ENCODE peak calls at places on chromosomes 4 and X, in ten cellular contexts. One of them, this sample, is unnamed.

GRCh38 chr4:114026447-114026846 is 47.0 kb upstream of the ARSJ start:
- DNase-seq in lower lobe of right lung: no peak
- DNase-seq in CD4-positive, CD25-positive, alpha-beta regulatory T cell: no peak
- DNase-seq in heart right ventricle: no peak
- DNase-seq in neural progenitor cell: no peak
- DNase-seq in endothelial cell of umbilical vein: no peak
- DNase-seq in gastrocnemius medialis: no peak
- DNase-seq in esophagus squamous epithelium: no peak
- DNase-seq in stomach: no peak
- DNase-seq in hepatocyte: no peak
- DNase-seq in this sample: no peak

GRCh38 chr4:83535520-83535944 is 376 bp upstream of the GPAT3 start:
- DNase-seq in stomach: peak; percentile 56
- DNase-seq in heart right ventricle: peak; percentile 38
- DNase-seq in CD4-positive, CD25-positive, alpha-beta regulatory T cell: peak; percentile 4
- DNase-seq in neural progenitor cell: peak; percentile 54
- DNase-seq in hepatocyte: peak; percentile 34
- DNase-seq in gastrocnemius medialis: peak; percentile 55
- DNase-seq in endothelial cell of umbilical vein: peak; percentile 53
- DNase-seq in lower lobe of right lung: peak; percentile 60
- DNase-seq in esophagus squamous epithelium: no peak
- DNase-seq in this sample: peak; percentile 82

GRCh38 chrX:38192007-38192625 is 28.6 kb downstream of the SRPX start:
- DNase-seq in hepatocyte: no peak
- DNase-seq in lower lobe of right lung: no peak
- DNase-seq in neural progenitor cell: peak; percentile 28
- DNase-seq in heart right ventricle: no peak
- DNase-seq in endothelial cell of umbilical vein: peak; percentile 29
- DNase-seq in stomach: peak; percentile 28
- DNase-seq in gastrocnemius medialis: no peak
- DNase-seq in esophagus squamous epithelium: no peak
- DNase-seq in CD4-positive, CD25-positive, alpha-beta regulatory T cell: no peak
- DNase-seq in this sample: no peak

GRCh38 chrX:119693032-119693995 is at the start of gene SEPTIN6:
- DNase-seq in lower lobe of right lung: peak; percentile 77
- DNase-seq in stomach: peak; percentile 72
- DNase-seq in endothelial cell of umbilical vein: peak; percentile 60
- DNase-seq in gastrocnemius medialis: no peak
- DNase-seq in heart right ventricle: peak; percentile 67
- DNase-seq in CD4-positive, CD25-positive, alpha-beta regulatory T cell: peak; percentile 80
- DNase-seq in esophagus squamous epithelium: peak; percentile 38
- DNase-seq in neural progenitor cell: peak; percentile 78
- DNase-seq in hepatocyte: peak; percentile 69
- DNase-seq in this sample: peak; percentile 71

GRCh38 chr4:56684320-56684719 is 3.2 kb upstream of the HOPX start:
- DNase-seq in stomach: no peak
- DNase-seq in CD4-positive, CD25-positive, alpha-beta regulatory T cell: no peak
- DNase-seq in endothelial cell of umbilical vein: peak; percentile 68
- DNase-seq in esophagus squamous epithelium: no peak
- DNase-seq in neural progenitor cell: no peak
- DNase-seq in hepatocyte: no peak
- DNase-seq in heart right ventricle: no peak
- DNase-seq in gastrocnemius medialis: no peak
- DNase-seq in lower lobe of right lung: no peak
- DNase-seq in this sample: no peak

GRCh38 chrX:19647731-19648588 is 132.7 kb upstream of the MAP3K15 start:
- DNase-seq in hepatocyte: no peak
- DNase-seq in gastrocnemius medialis: no peak
- DNase-seq in neural progenitor cell: no peak
- DNase-seq in CD4-positive, CD25-positive, alpha-beta regulatory T cell: no peak
- DNase-seq in esophagus squamous epithelium: no peak
- DNase-seq in endothelial cell of umbilical vein: no peak
- DNase-seq in lower lobe of right lung: no peak
- DNase-seq in heart right ventricle: no peak
- DNase-seq in stomach: no peak
- DNase-seq in this sample: no peak

GRCh38 chrX:110846071-110846470 is 50.5 kb upstream of the CHRDL1 start:
- DNase-seq in stomach: no peak
- DNase-seq in hepatocyte: no peak
- DNase-seq in esophagus squamous epithelium: no peak
- DNase-seq in gastrocnemius medialis: no peak
- DNase-seq in neural progenitor cell: no peak
- DNase-seq in lower lobe of right lung: no peak
- DNase-seq in heart right ventricle: no peak
- DNase-seq in endothelial cell of umbilical vein: no peak
- DNase-seq in CD4-positive, CD25-positive, alpha-beta regulatory T cell: no peak
- DNase-seq in this sample: no peak

GRCh38 chr4:164221631-164222030 is 532.3 kb upstream of the SMIM31 start:
- DNase-seq in heart right ventricle: no peak
- DNase-seq in gastrocnemius medialis: no peak
- DNase-seq in stomach: no peak
- DNase-seq in neural progenitor cell: no peak
- DNase-seq in CD4-positive, CD25-positive, alpha-beta regulatory T cell: no peak
- DNase-seq in hepatocyte: no peak
- DNase-seq in lower lobe of right lung: no peak
- DNase-seq in endothelial cell of umbilical vein: no peak
- DNase-seq in esophagus squamous epithelium: no peak
- DNase-seq in this sample: no peak

GRCh38 chr4:173214661-173215060 is 46.0 kb downstream of the GALNT7 start:
- DNase-seq in hepatocyte: no peak
- DNase-seq in endothelial cell of umbilical vein: no peak
- DNase-seq in lower lobe of right lung: no peak
- DNase-seq in stomach: peak; percentile 40
- DNase-seq in heart right ventricle: no peak
- DNase-seq in gastrocnemius medialis: no peak
- DNase-seq in esophagus squamous epithelium: no peak
- DNase-seq in neural progenitor cell: no peak
- DNase-seq in CD4-positive, CD25-positive, alpha-beta regulatory T cell: no peak
- DNase-seq in this sample: no peak

GRCh38 chr4:53651142-53651720 is 59.9 kb upstream of the LNX1 start:
- DNase-seq in lower lobe of right lung: peak; percentile 62
- DNase-seq in hepatocyte: peak; percentile 46
- DNase-seq in heart right ventricle: peak; percentile 56
- DNase-seq in esophagus squamous epithelium: no peak
- DNase-seq in stomach: peak; percentile 84
- DNase-seq in CD4-positive, CD25-positive, alpha-beta regulatory T cell: no peak
- DNase-seq in endothelial cell of umbilical vein: no peak
- DNase-seq in neural progenitor cell: no peak
- DNase-seq in gastrocnemius medialis: no peak
- DNase-seq in this sample: peak; percentile 82

GRCh38 chr4:579543-580175 is 3.6 kb upstream of the TMEM271 start:
- DNase-seq in lower lobe of right lung: no peak
- DNase-seq in stomach: no peak
- DNase-seq in heart right ventricle: no peak
- DNase-seq in esophagus squamous epithelium: no peak
- DNase-seq in endothelial cell of umbilical vein: no peak
- DNase-seq in gastrocnemius medialis: no peak
- DNase-seq in neural progenitor cell: no peak
- DNase-seq in CD4-positive, CD25-positive, alpha-beta regulatory T cell: no peak
- DNase-seq in hepatocyte: no peak
- DNase-seq in this sample: no peak

GRCh38 chr4:66331761-66332160 is 661.5 kb upstream of the EPHA5 start:
- DNase-seq in endothelial cell of umbilical vein: no peak
- DNase-seq in esophagus squamous epithelium: no peak
- DNase-seq in stomach: no peak
- DNase-seq in hepatocyte: no peak
- DNase-seq in neural progenitor cell: no peak
- DNase-seq in heart right ventricle: no peak
- DNase-seq in lower lobe of right lung: no peak
- DNase-seq in CD4-positive, CD25-positive, alpha-beta regulatory T cell: no peak
- DNase-seq in gastrocnemius medialis: no peak
- DNase-seq in this sample: no peak

GRCh38 chr4:7877131-7877530 is 62.5 kb downstream of the AFAP1 start:
- DNase-seq in neural progenitor cell: no peak
- DNase-seq in hepatocyte: no peak
- DNase-seq in lower lobe of right lung: no peak
- DNase-seq in esophagus squamous epithelium: no peak
- DNase-seq in heart right ventricle: no peak
- DNase-seq in stomach: no peak
- DNase-seq in endothelial cell of umbilical vein: no peak
- DNase-seq in gastrocnemius medialis: no peak
- DNase-seq in CD4-positive, CD25-positive, alpha-beta regulatory T cell: no peak
- DNase-seq in this sample: no peak

GRCh38 chr4:7874838-7875237 is 64.8 kb downstream of the AFAP1 start:
- DNase-seq in lower lobe of right lung: no peak
- DNase-seq in gastrocnemius medialis: no peak
- DNase-seq in endothelial cell of umbilical vein: no peak
- DNase-seq in esophagus squamous epithelium: no peak
- DNase-seq in stomach: no peak
- DNase-seq in neural progenitor cell: no peak
- DNase-seq in CD4-positive, CD25-positive, alpha-beta regulatory T cell: no peak
- DNase-seq in hepatocyte: no peak
- DNase-seq in heart right ventricle: no peak
- DNase-seq in this sample: no peak

GRCh38 chr4:7873881-7874280 is 65.8 kb downstream of the AFAP1 start:
- DNase-seq in endothelial cell of umbilical vein: no peak
- DNase-seq in esophagus squamous epithelium: no peak
- DNase-seq in CD4-positive, CD25-positive, alpha-beta regulatory T cell: no peak
- DNase-seq in heart right ventricle: no peak
- DNase-seq in neural progenitor cell: no peak
- DNase-seq in lower lobe of right lung: no peak
- DNase-seq in hepatocyte: no peak
- DNase-seq in gastrocnemius medialis: no peak
- DNase-seq in stomach: no peak
- DNase-seq in this sample: no peak

GRCh38 chr4:7878323-7878722 is 61.3 kb downstream of the AFAP1 start:
- DNase-seq in stomach: no peak
- DNase-seq in CD4-positive, CD25-positive, alpha-beta regulatory T cell: no peak
- DNase-seq in esophagus squamous epithelium: no peak
- DNase-seq in heart right ventricle: no peak
- DNase-seq in endothelial cell of umbilical vein: peak; percentile 57
- DNase-seq in lower lobe of right lung: no peak
- DNase-seq in neural progenitor cell: no peak
- DNase-seq in hepatocyte: no peak
- DNase-seq in gastrocnemius medialis: no peak
- DNase-seq in this sample: no peak

DNA sequence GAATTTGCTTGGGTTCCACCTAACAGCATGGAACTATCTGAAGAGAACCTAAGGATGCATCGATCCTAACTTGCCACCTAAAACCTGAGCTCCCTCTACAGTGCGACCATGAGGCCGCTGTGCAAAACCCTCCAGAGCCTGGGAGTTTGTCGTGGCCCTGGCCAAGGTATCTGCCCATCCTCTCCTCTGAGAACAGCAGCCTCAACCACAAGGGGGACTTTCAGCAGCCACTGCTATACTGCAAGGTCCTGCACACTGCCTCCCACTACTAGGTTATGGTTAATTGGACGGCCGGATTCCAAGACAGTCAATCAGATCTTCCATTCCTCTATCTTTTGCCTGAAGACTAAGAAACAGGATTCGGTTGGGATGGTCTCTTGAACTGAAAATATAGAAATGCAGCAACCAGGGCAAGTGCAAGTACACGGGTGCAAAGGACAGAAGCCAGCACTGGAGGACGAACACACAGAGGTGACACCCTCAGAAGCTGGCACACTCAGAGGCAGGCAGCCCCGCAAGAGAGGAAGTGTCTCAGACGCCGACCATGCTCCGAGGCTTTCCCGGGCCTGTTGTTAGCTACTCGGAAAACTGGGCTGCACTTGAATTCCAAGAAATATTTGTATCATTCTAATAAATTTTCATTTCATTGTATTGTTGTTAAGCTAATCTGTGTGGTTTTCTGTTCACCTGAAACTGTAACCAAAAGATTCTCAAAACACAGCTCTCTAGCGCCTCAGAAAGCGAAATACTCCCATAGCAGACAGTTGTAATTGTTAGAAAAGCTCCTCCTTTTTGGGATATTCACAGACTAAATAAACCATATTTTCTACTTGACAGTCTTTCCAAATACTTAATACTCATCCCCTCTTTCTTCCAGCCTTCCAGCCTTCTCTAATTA is 63.3 kb downstream of the AFAP1 start:
- DNase-seq in stomach: no peak
- DNase-seq in hepatocyte: no peak
- DNase-seq in heart right ventricle: no peak
- DNase-seq in neural progenitor cell: peak; percentile 57
- DNase-seq in CD4-positive, CD25-positive, alpha-beta regulatory T cell: no peak
- DNase-seq in lower lobe of right lung: no peak
- DNase-seq in esophagus squamous epithelium: no peak
- DNase-seq in gastrocnemius medialis: no peak
- DNase-seq in endothelial cell of umbilical vein: peak; percentile 75
- DNase-seq in this sample: no peak
- H3K4me3 ChIP-seq in stomach: no peak overlapping the region
- H3K4me3 ChIP-seq in hepatocyte: no peak overlapping the region
- H3K4me3 ChIP-seq in heart right ventricle: no peak overlapping the region
- H3K4me3 ChIP-seq in neural progenitor cell: no peak overlapping the region
- H3K4me3 ChIP-seq in CD4-positive, CD25-positive, alpha-beta regulatory T cell: peak overlapping the region; percentile 71
- H3K4me3 ChIP-seq in lower lobe of right lung: no peak overlapping the region
- H3K4me3 ChIP-seq in esophagus squamous epithelium: no peak overlapping the region
- H3K4me3 ChIP-seq in gastrocnemius medialis: no peak overlapping the region
- H3K4me3 ChIP-seq in endothelial cell of umbilical vein: no peak overlapping the region
- H3K4me3 ChIP-seq in this sample: no peak overlapping the region

GRCh38 chrX:71184803-71185495 is 38.1 kb upstream of the GJB1 start:
- DNase-seq in neural progenitor cell: no peak
- DNase-seq in endothelial cell of umbilical vein: no peak
- DNase-seq in CD4-positive, CD25-positive, alpha-beta regulatory T cell: no peak
- DNase-seq in stomach: no peak
- DNase-seq in lower lobe of right lung: no peak
- DNase-seq in esophagus squamous epithelium: no peak
- DNase-seq in heart right ventricle: no peak
- DNase-seq in hepatocyte: no peak
- DNase-seq in gastrocnemius medialis: no peak
- DNase-seq in this sample: no peak
- H3K4me1 ChIP-seq in neural progenitor cell: peaks cover 12% of the 10 kb centered on the region
- H3K4me1 ChIP-seq in endothelial cell of umbilical vein: peaks cover 7% of the 10 kb centered on the region
- H3K4me1 ChIP-seq in CD4-positive, CD25-positive, alpha-beta regulatory T cell: peaks cover 19% of the 10 kb centered on the region
- H3K4me1 ChIP-seq in stomach: no peaks in the 10 kb centered on the region
- H3K4me1 ChIP-seq in lower lobe of right lung: peaks cover 6% of the 10 kb centered on the region
- H3K4me1 ChIP-seq in esophagus squamous epithelium: peaks cover 4% of the 10 kb centered on the region
- H3K4me1 ChIP-seq in heart right ventricle: no peaks in the 10 kb centered on the region
- H3K4me1 ChIP-seq in hepatocyte: peaks cover 17% of the 10 kb centered on the region
- H3K4me1 ChIP-seq in gastrocnemius medialis: no peaks in the 10 kb centered on the region
- H3K4me1 ChIP-seq in this sample: no peaks in the 10 kb centered on the region

DNA sequence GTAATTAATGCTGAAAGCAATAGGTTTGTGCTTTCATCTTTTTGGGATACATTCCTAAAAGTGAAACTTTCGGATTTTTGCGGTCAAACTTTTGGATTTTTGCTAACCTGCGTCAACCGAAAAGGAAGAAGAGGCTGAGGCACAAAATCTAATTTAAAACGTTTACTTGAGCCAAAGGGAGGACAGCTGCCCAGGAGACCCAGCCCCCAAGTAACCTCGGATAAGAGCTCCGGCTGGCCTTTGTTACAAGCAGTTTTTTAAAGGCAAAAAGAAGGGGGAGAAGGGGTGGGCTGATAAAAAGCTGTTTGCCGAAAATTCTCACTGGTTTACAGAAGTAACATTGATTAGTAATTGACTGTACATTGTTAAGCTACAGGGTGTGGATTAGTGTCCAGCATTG is 59.3 kb upstream of the USP9X start:
- DNase-seq in lower lobe of right lung: no peak
- DNase-seq in hepatocyte: no peak
- DNase-seq in neural progenitor cell: peak; percentile 70
- DNase-seq in stomach: no peak
- DNase-seq in esophagus squamous epithelium: no peak
- DNase-seq in gastrocnemius medialis: no peak
- DNase-seq in endothelial cell of umbilical vein: no peak
- DNase-seq in CD4-positive, CD25-positive, alpha-beta regulatory T cell: no peak
- DNase-seq in heart right ventricle: no peak
- DNase-seq in this sample: no peak
- H3K27ac ChIP-seq in lower lobe of right lung: no peak overlapping the region
- H3K27ac ChIP-seq in hepatocyte: peak overlapping the region; percentile 78
- H3K27ac ChIP-seq in neural progenitor cell: peak overlapping the region; percentile 87
- H3K27ac ChIP-seq in stomach: no peak overlapping the region
- H3K27ac ChIP-seq in esophagus squamous epithelium: no peak overlapping the region
- H3K27ac ChIP-seq in gastrocnemius medialis: no peak overlapping the region
- H3K27ac ChIP-seq in endothelial cell of umbilical vein: no peak overlapping the region
- H3K27ac ChIP-seq in CD4-positive, CD25-positive, alpha-beta regulatory T cell: no peak overlapping the region
- H3K27ac ChIP-seq in heart right ventricle: no peak overlapping the region
- H3K27ac ChIP-seq in this sample: peak overlapping the region; percentile 64

GRCh38 chrX:45761920-45762319 is 561.2 kb upstream of the DIPK2B start:
- DNase-seq in stomach: no peak
- DNase-seq in gastrocnemius medialis: no peak
- DNase-seq in heart right ventricle: no peak
- DNase-seq in neural progenitor cell: no peak
- DNase-seq in lower lobe of right lung: no peak
- DNase-seq in endothelial cell of umbilical vein: no peak
- DNase-seq in hepatocyte: no peak
- DNase-seq in esophagus squamous epithelium: no peak
- DNase-seq in CD4-positive, CD25-positive, alpha-beta regulatory T cell: no peak
- DNase-seq in this sample: no peak
- H3K4me3 ChIP-seq in stomach: no peak overlapping the region
- H3K4me3 ChIP-seq in gastrocnemius medialis: no peak overlapping the region
- H3K4me3 ChIP-seq in heart right ventricle: no peak overlapping the region
- H3K4me3 ChIP-seq in neural progenitor cell: no peak overlapping the region
- H3K4me3 ChIP-seq in lower lobe of right lung: no peak overlapping the region
- H3K4me3 ChIP-seq in endothelial cell of umbilical vein: no peak overlapping the region
- H3K4me3 ChIP-seq in hepatocyte: no peak overlapping the region
- H3K4me3 ChIP-seq in esophagus squamous epithelium: no peak overlapping the region
- H3K4me3 ChIP-seq in CD4-positive, CD25-positive, alpha-beta regulatory T cell: peak overlapping the region; percentile 60
- H3K4me3 ChIP-seq in this sample: no peak overlapping the region

This sample was measured in colonic mucosa.